ENCODE peak calls at places on chromosomes 11 and 22, in ten cellular contexts. T, A, C, M, X, Y, Q, J, R and N are unnamed samples.

GRCh38 chr22:22787151-22787550 is 100.5 kb upstream of the IGLL5 start:
- DNase-seq in R (no peak), J (peak; percentile 53), M (no peak), X (no peak), T (no peak), Y (no peak), A (no peak), C (no peak), Q (no peak), N (no peak)

GRCh38 chr11:124875401-124875800 is 10.2 kb downstream of the ROBO3 start:
- DNase-seq in Q (no peak), C (no peak), T (no peak), X (no peak), Y (no peak), M (no peak), R (no peak), A (no peak), J (no peak), N (no peak)

GRCh38 chr22:45226681-45227186 is 14.0 kb downstream of the KIAA0930 start:
- DNase-seq in T (no peak), Q (peak; percentile 34), Y (peak; percentile 76), J (no peak), C (no peak), X (peak; percentile 46), R (no peak), A (no peak), M (no peak), N (peak; percentile 58)

GRCh38 chr22:35605787-35606492 is 11.2 kb downstream of the MB start:
- DNase-seq in Y (no peak), R (no peak), T (no peak), C (no peak), X (no peak), A (no peak), Q (no peak), J (no peak), M (no peak), N (no peak)

GRCh38 chr11:96384156-96384555 is 5.6 kb downstream of the CCDC82 start:
- DNase-seq in T (no peak), C (no peak), Y (no peak), R (no peak), X (no peak), M (no peak), A (no peak), J (peak; percentile 96), Q (no peak), N (no peak)

GRCh38 chr11:79393362-79394043 is 47.3 kb downstream of the TENM4 start:
- DNase-seq in X (no peak), A (no peak), R (peak; percentile 31), T (peak; percentile 16), C (no peak), Y (no peak), M (no peak), Q (no peak), J (peak; percentile 98), N (peak; percentile 97)

GRCh38 chr11:126598344-126599092 is 243.0 kb downstream of the ST3GAL4 start:
- DNase-seq in X (no peak), Q (no peak), A (no peak), Y (no peak), T (no peak), C (no peak), J (no peak), R (no peak), M (no peak), N (no peak)

GRCh38 chr11:36164522-36165250 is 124.5 kb downstream of the COMMD9 start:
- DNase-seq in T (no peak), M (no peak), R (peak; percentile 31), Y (no peak), Q (no peak), J (no peak), A (no peak), X (no peak), C (no peak), N (peak; percentile 28)

GRCh38 chr11:80096736-80097135 is 655.9 kb upstream of the TENM4 start:
- DNase-seq in M (no peak), Q (peak; percentile 23), X (no peak), C (peak; percentile 67), J (no peak), R (peak; percentile 94), T (no peak), Y (no peak), A (no peak), N (peak; percentile 86)

GRCh38 chr11:82718307-82718706 is 15.4 kb downstream of the FAM181B start:
- DNase-seq in A (no peak), M (no peak), X (peak; percentile 5), Y (peak; percentile 41), R (peak; percentile 52), Q (peak; percentile 47), J (peak; percentile 83), C (no peak), T (peak; percentile 37), N (peak; percentile 49)